ENCODE peak calls at places on chromosomes 13 and 19, in eight cellular contexts. One of them, this sample, is unnamed.

GRCh38 chr13:99636306-99636705 is 135.0 kb downstream of the TM9SF2 start:
- DNase-seq in fibroblast of villous mesenchyme: no peak
- DNase-seq in SK-N-SH: no peak
- DNase-seq in fibroblast of pulmonary artery: no peak
- DNase-seq in thoracic aorta: no peak
- DNase-seq in heart left ventricle: no peak
- DNase-seq in kidney epithelial cell: no peak
- DNase-seq in stomach: no peak
- DNase-seq in this sample: no peak

GRCh38 chr13:62038214-62038613 is 622.6 kb upstream of the PCDH20 start:
- DNase-seq in fibroblast of villous mesenchyme: no peak
- DNase-seq in stomach: no peak
- DNase-seq in kidney epithelial cell: no peak
- DNase-seq in SK-N-SH: no peak
- DNase-seq in fibroblast of pulmonary artery: no peak
- DNase-seq in thoracic aorta: no peak
- DNase-seq in heart left ventricle: no peak
- DNase-seq in this sample: no peak

GRCh38 chr19:50658438-50659317 is 9.4 kb downstream of the C19orf81 start:
- DNase-seq in fibroblast of villous mesenchyme: peak
- DNase-seq in fibroblast of pulmonary artery: peak
- DNase-seq in thoracic aorta: no peak
- DNase-seq in SK-N-SH: peak
- DNase-seq in stomach: peak
- DNase-seq in kidney epithelial cell: no peak
- DNase-seq in heart left ventricle: peak
- DNase-seq in this sample: peak

GRCh38 chr19:22784051-22784450 is at the start of gene ZNF99:
- DNase-seq in kidney epithelial cell: no peak
- DNase-seq in stomach: no peak
- DNase-seq in fibroblast of villous mesenchyme: no peak
- DNase-seq in SK-N-SH: no peak
- DNase-seq in heart left ventricle: peak
- DNase-seq in fibroblast of pulmonary artery: no peak
- DNase-seq in thoracic aorta: peak
- DNase-seq in this sample: no peak

GRCh38 chr13:80877944-80878241 is 537.0 kb upstream of the SPRY2 start:
- DNase-seq in fibroblast of villous mesenchyme: no peak
- DNase-seq in heart left ventricle: no peak
- DNase-seq in stomach: no peak
- DNase-seq in fibroblast of pulmonary artery: no peak
- DNase-seq in thoracic aorta: no peak
- DNase-seq in SK-N-SH: no peak
- DNase-seq in kidney epithelial cell: no peak
- DNase-seq in this sample: no peak

GRCh38 chr19:13623686-13624405 is 117.6 kb upstream of the CACNA1A start:
- DNase-seq in kidney epithelial cell: no peak
- DNase-seq in stomach: no peak
- DNase-seq in thoracic aorta: no peak
- DNase-seq in fibroblast of villous mesenchyme: no peak
- DNase-seq in SK-N-SH: no peak
- DNase-seq in fibroblast of pulmonary artery: no peak
- DNase-seq in heart left ventricle: no peak
- DNase-seq in this sample: no peak

GRCh38 chr13:109748677-109749076 is 37.7 kb downstream of the IRS2 start:
- DNase-seq in fibroblast of pulmonary artery: no peak
- DNase-seq in thoracic aorta: no peak
- DNase-seq in kidney epithelial cell: no peak
- DNase-seq in heart left ventricle: no peak
- DNase-seq in stomach: no peak
- DNase-seq in SK-N-SH: no peak
- DNase-seq in fibroblast of villous mesenchyme: no peak
- DNase-seq in this sample: no peak

GRCh38 chr19:47623921-47624391 is 15.0 kb downstream of the BICRA start:
- DNase-seq in thoracic aorta: no peak
- DNase-seq in SK-N-SH: no peak
- DNase-seq in fibroblast of pulmonary artery: no peak
- DNase-seq in kidney epithelial cell: no peak
- DNase-seq in fibroblast of villous mesenchyme: no peak
- DNase-seq in heart left ventricle: no peak
- DNase-seq in stomach: no peak
- DNase-seq in this sample: no peak

GRCh38 chr19:49459388-49459787 is 6.4 kb downstream of the ALDH16A1 start:
- DNase-seq in kidney epithelial cell: no peak
- DNase-seq in stomach: no peak
- DNase-seq in thoracic aorta: no peak
- DNase-seq in SK-N-SH: peak
- DNase-seq in heart left ventricle: no peak
- DNase-seq in fibroblast of villous mesenchyme: no peak
- DNase-seq in fibroblast of pulmonary artery: no peak
- DNase-seq in this sample: no peak

GRCh38 chr13:50081106-50081898 is 66.1 kb downstream of the KCNRG start:
- DNase-seq in thoracic aorta: no peak
- DNase-seq in fibroblast of pulmonary artery: no peak
- DNase-seq in kidney epithelial cell: no peak
- DNase-seq in SK-N-SH: peak
- DNase-seq in fibroblast of villous mesenchyme: no peak
- DNase-seq in heart left ventricle: peak
- DNase-seq in stomach: peak
- DNase-seq in this sample: peak

GRCh38 chr13:79987761-79988160 is 353.2 kb downstream of the SPRY2 start:
- DNase-seq in fibroblast of pulmonary artery: no peak
- DNase-seq in heart left ventricle: no peak
- DNase-seq in SK-N-SH: no peak
- DNase-seq in thoracic aorta: no peak
- DNase-seq in stomach: no peak
- DNase-seq in kidney epithelial cell: no peak
- DNase-seq in fibroblast of villous mesenchyme: no peak
- DNase-seq in this sample: no peak

GRCh38 chr13:36062249-36062648 is 68.9 kb downstream of the DCLK1 start:
- DNase-seq in heart left ventricle: no peak
- DNase-seq in stomach: no peak
- DNase-seq in fibroblast of pulmonary artery: no peak
- DNase-seq in thoracic aorta: no peak
- DNase-seq in kidney epithelial cell: no peak
- DNase-seq in fibroblast of villous mesenchyme: no peak
- DNase-seq in SK-N-SH: no peak
- DNase-seq in this sample: no peak

GRCh38 chr19:20333508-20333907 is 166.5 kb downstream of the ZNF486 start:
- DNase-seq in fibroblast of villous mesenchyme: no peak
- DNase-seq in kidney epithelial cell: no peak
- DNase-seq in heart left ventricle: no peak
- DNase-seq in thoracic aorta: no peak
- DNase-seq in fibroblast of pulmonary artery: no peak
- DNase-seq in stomach: no peak
- DNase-seq in SK-N-SH: no peak
- DNase-seq in this sample: no peak

GRCh38 chr13:45783346-45784043 is 68.1 kb downstream of the SIAH3 start:
- DNase-seq in SK-N-SH: no peak
- DNase-seq in fibroblast of villous mesenchyme: no peak
- DNase-seq in kidney epithelial cell: no peak
- DNase-seq in thoracic aorta: no peak
- DNase-seq in stomach: no peak
- DNase-seq in fibroblast of pulmonary artery: no peak
- DNase-seq in heart left ventricle: no peak
- DNase-seq in this sample: no peak

GRCh38 chr13:114067381-114067885 is 65.0 kb downstream of the RASA3 start:
- DNase-seq in fibroblast of pulmonary artery: peak
- DNase-seq in fibroblast of villous mesenchyme: peak
- DNase-seq in SK-N-SH: no peak
- DNase-seq in thoracic aorta: no peak
- DNase-seq in stomach: no peak
- DNase-seq in heart left ventricle: peak
- DNase-seq in kidney epithelial cell: no peak
- DNase-seq in this sample: no peak

GRCh38 chr13:44259045-44260042 is 114.3 kb upstream of the SERP2 start:
- DNase-seq in fibroblast of villous mesenchyme: peak
- DNase-seq in SK-N-SH: peak
- DNase-seq in heart left ventricle: no peak
- DNase-seq in kidney epithelial cell: no peak
- DNase-seq in fibroblast of pulmonary artery: peak
- DNase-seq in thoracic aorta: peak
- DNase-seq in stomach: peak
- DNase-seq in this sample: peak

DNA sequence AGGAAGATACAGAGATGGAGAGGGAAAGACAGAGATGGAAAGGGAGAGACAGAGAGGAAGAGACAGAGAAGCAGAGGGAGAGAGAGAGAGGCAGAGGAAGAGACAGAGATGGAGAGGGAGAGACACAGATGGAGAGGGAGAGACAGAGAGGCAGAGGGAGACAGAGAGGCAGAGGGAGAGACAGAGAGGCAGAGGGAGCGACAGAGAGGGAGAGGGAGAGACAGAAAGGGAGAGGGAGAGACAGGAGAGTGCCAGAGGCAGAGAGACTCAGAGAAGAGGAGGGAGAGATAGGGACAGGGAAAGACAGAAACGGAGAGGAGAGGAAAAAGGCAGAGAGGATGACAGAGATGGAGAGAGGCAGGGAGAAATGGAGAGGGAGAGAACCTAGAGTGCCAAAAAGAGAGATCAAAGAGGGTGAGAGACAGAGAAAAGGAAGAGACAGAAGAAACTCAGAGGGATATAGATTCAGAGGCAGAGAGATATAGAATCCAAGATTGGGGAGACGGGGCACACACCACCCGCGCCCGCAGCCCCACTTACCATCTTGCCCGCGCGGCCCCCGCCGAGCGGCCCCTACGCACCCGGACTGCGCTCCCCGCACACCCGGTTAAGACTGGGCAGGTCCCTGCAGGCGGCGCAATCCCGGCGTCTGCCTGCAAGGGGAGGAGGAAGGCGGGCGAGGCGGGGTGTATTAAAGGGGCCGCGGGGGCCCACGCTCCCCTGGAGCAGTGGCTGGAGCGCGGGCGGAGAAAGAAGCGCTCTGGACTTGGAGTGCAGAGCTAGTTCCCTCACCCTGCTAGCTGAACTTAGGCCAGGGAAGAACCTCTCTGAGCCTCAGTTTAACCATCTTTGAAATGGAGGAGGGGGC is 10.7 kb downstream of the TM6SF2 start:
- DNase-seq in fibroblast of pulmonary artery: no peak
- DNase-seq in SK-N-SH: peak
- DNase-seq in thoracic aorta: no peak
- DNase-seq in stomach: no peak
- DNase-seq in fibroblast of villous mesenchyme: no peak
- DNase-seq in kidney epithelial cell: no peak
- DNase-seq in heart left ventricle: no peak
- DNase-seq in this sample: peak
- H3K4me3 ChIP-seq in fibroblast of pulmonary artery: no peak
- H3K4me3 ChIP-seq in SK-N-SH: no peak
- H3K4me3 ChIP-seq in thoracic aorta: no peak
- H3K4me3 ChIP-seq in stomach: no peak
- H3K4me3 ChIP-seq in fibroblast of villous mesenchyme: no peak
- H3K4me3 ChIP-seq in kidney epithelial cell: no peak
- H3K4me3 ChIP-seq in heart left ventricle: no peak
- H3K4me3 ChIP-seq in this sample: no peak

GRCh38 chr13:106102776-106103175 is 432.7 kb downstream of the EFNB2 start:
- DNase-seq in heart left ventricle: no peak
- DNase-seq in kidney epithelial cell: no peak
- DNase-seq in stomach: no peak
- DNase-seq in thoracic aorta: no peak
- DNase-seq in fibroblast of pulmonary artery: no peak
- DNase-seq in fibroblast of villous mesenchyme: no peak
- DNase-seq in SK-N-SH: no peak
- DNase-seq in this sample: no peak
- TF ChIP-seq CTCF in heart left ventricle: no peak
- TF ChIP-seq CTCF in kidney epithelial cell: no peak
- TF ChIP-seq CTCF in stomach: no peak
- TF ChIP-seq CTCF in thoracic aorta: no peak
- TF ChIP-seq CTCF in fibroblast of pulmonary artery: no peak
- TF ChIP-seq CTCF in fibroblast of villous mesenchyme: no peak
- TF ChIP-seq CTCF in SK-N-SH: no peak
- TF ChIP-seq CTCF in this sample: no peak

DNA sequence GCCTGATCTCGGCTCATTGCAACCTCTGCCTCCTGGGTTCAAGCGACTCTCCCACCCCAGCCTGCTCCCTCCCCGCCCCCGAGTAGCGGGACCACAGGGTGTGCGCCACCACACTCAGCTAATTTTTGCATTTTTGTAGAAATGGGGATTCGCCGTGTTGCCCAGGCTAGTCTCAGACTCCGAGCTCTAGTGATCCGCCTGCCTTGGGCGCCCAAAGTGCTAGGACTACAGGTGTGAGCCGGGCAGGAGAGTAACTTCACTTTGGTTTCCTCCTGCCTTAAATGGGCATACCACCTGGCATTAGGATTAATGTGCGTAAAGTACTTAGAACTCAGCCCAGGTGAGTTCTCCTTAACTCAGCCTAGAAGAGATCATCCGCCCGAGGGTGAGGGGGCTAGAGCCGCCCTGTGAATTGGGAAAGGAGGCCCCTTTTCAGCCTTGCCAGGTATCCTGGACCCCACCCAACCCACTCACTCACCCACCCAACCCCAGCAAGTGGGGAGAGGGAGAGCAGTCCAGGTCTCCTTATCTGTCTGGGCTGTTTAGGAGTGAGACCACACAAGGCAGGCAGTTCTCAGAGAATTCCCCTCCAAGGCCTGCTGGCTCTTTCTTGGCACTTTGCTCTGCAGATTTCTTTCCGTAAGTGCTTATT is 1.3 kb upstream of the ZFP36 start:
- DNase-seq in heart left ventricle: no peak
- DNase-seq in fibroblast of pulmonary artery: no peak
- DNase-seq in stomach: no peak
- DNase-seq in thoracic aorta: no peak
- DNase-seq in fibroblast of villous mesenchyme: no peak
- DNase-seq in kidney epithelial cell: no peak
- DNase-seq in SK-N-SH: no peak
- DNase-seq in this sample: no peak
- H3K4me3 ChIP-seq in heart left ventricle: no peak
- H3K4me3 ChIP-seq in fibroblast of pulmonary artery: no peak
- H3K4me3 ChIP-seq in stomach: peak
- H3K4me3 ChIP-seq in thoracic aorta: peak
- H3K4me3 ChIP-seq in fibroblast of villous mesenchyme: no peak
- H3K4me3 ChIP-seq in kidney epithelial cell: no peak
- H3K4me3 ChIP-seq in SK-N-SH: no peak
- H3K4me3 ChIP-seq in this sample: peak

DNA sequence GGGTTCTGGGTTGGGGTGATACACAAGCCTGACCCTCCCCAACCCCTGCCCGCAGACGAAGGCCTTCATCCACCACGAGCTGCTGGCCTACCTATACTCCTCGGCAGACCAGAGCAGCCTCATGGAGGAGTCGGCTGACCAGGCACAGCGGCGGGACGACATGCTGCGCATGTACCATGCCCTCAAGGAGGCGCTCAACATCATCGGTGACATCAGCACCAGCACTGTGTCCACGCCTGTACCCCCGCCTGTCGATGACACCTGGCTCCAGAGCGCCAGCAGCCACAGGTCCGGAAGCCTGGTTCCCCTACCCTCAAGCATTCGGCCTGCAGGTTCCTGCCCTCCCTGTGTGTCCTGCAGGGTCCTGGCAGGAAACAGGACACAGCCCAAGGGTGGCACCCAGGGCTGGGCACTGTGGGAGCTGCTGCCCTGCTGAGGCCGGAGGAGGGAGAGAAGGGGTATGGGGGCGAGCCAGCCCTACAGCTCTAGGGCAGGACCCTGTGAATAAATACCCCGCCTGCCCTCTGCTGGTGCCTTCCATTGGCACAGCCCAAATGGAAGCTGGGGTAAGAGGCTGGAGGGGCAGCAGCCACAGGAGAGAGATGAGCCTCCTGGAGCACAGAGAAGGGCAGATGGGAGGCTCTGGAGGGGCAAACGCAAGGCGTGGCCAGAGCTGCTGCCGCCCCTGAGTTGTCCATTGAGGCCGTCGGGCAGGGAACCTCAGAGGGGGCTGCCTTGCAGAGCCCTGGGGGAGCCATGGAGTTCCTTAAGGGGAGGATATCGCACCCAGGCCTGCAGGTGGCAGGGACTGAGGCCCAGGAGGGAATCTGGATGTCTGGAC is 6.8 kb downstream of the TMED1 start:
- DNase-seq in fibroblast of villous mesenchyme: no peak
- DNase-seq in fibroblast of pulmonary artery: no peak
- DNase-seq in kidney epithelial cell: no peak
- DNase-seq in SK-N-SH: peak
- DNase-seq in heart left ventricle: no peak
- DNase-seq in stomach: no peak
- DNase-seq in thoracic aorta: no peak
- DNase-seq in this sample: no peak
- TF ChIP-seq CTCF in fibroblast of villous mesenchyme: peak
- TF ChIP-seq CTCF in fibroblast of pulmonary artery: peak
- TF ChIP-seq CTCF in kidney epithelial cell: no peak
- TF ChIP-seq CTCF in SK-N-SH: no peak
- TF ChIP-seq CTCF in heart left ventricle: no peak
- TF ChIP-seq CTCF in stomach: no peak
- TF ChIP-seq CTCF in thoracic aorta: no peak
- TF ChIP-seq CTCF in this sample: no peak